ENCODE peak calls at places on chromosomes 16 and 17, in eight cellular contexts. One of them, this sample, is unnamed.

GRCh38 chr17:28846231-28846630 is 3.6 kb upstream of the FAM222B start:
- DNase-seq in GM19239: no peak
- DNase-seq in stimulated activated naive CD8-positive, alpha-beta T cell treated with anti-CD3 and anti-CD28 coated beads, Interleukin-15, Interleukin-2, amounts not matched to agents 100 U/mL and 50 U/mL, for 24 hours: no peak
- DNase-seq in brain microvascular endothelial cell: no peak
- DNase-seq in AG04450: no peak
- DNase-seq in RPMI7951: no peak
- DNase-seq in tibial nerve: no peak
- DNase-seq in stimulated activated CD4-positive, alpha-beta T cell treated with anti-CD3 and anti-CD28 coated beads, TNF-alpha, amount 100 ng/mL, for 1 hour: no peak
- DNase-seq in this sample: no peak

GRCh38 chr16:2250652-2251280 is 621 bp downstream of the ECI1 start:
- DNase-seq in brain microvascular endothelial cell: peak
- DNase-seq in GM19239: no peak
- DNase-seq in AG04450: no peak
- DNase-seq in stimulated activated naive CD8-positive, alpha-beta T cell treated with anti-CD3 and anti-CD28 coated beads, Interleukin-15, Interleukin-2, amounts not matched to agents 100 U/mL and 50 U/mL, for 24 hours: peak
- DNase-seq in tibial nerve: no peak
- DNase-seq in RPMI7951: peak
- DNase-seq in stimulated activated CD4-positive, alpha-beta T cell treated with anti-CD3 and anti-CD28 coated beads, TNF-alpha, amount 100 ng/mL, for 1 hour: no peak
- DNase-seq in this sample: peak

GRCh38 chr16:74462361-74462760 is 41.1 kb upstream of the CLEC18B start:
- DNase-seq in tibial nerve: no peak
- DNase-seq in AG04450: no peak
- DNase-seq in stimulated activated CD4-positive, alpha-beta T cell treated with anti-CD3 and anti-CD28 coated beads, TNF-alpha, amount 100 ng/mL, for 1 hour: no peak
- DNase-seq in brain microvascular endothelial cell: no peak
- DNase-seq in GM19239: no peak
- DNase-seq in stimulated activated naive CD8-positive, alpha-beta T cell treated with anti-CD3 and anti-CD28 coated beads, Interleukin-15, Interleukin-2, amounts not matched to agents 100 U/mL and 50 U/mL, for 24 hours: no peak
- DNase-seq in RPMI7951: no peak
- DNase-seq in this sample: no peak

GRCh38 chr16:89549007-89549700 is 11.3 kb upstream of the RPL13 start:
- DNase-seq in GM19239: no peak
- DNase-seq in tibial nerve: no peak
- DNase-seq in stimulated activated naive CD8-positive, alpha-beta T cell treated with anti-CD3 and anti-CD28 coated beads, Interleukin-15, Interleukin-2, amounts not matched to agents 100 U/mL and 50 U/mL, for 24 hours: no peak
- DNase-seq in stimulated activated CD4-positive, alpha-beta T cell treated with anti-CD3 and anti-CD28 coated beads, TNF-alpha, amount 100 ng/mL, for 1 hour: no peak
- DNase-seq in brain microvascular endothelial cell: no peak
- DNase-seq in AG04450: no peak
- DNase-seq in RPMI7951: no peak
- DNase-seq in this sample: peak

GRCh38 chr16:52603015-52603414 is 56.1 kb upstream of the TOX3 start:
- DNase-seq in AG04450: no peak
- DNase-seq in tibial nerve: no peak
- DNase-seq in stimulated activated naive CD8-positive, alpha-beta T cell treated with anti-CD3 and anti-CD28 coated beads, Interleukin-15, Interleukin-2, amounts not matched to agents 100 U/mL and 50 U/mL, for 24 hours: no peak
- DNase-seq in RPMI7951: no peak
- DNase-seq in GM19239: no peak
- DNase-seq in brain microvascular endothelial cell: no peak
- DNase-seq in stimulated activated CD4-positive, alpha-beta T cell treated with anti-CD3 and anti-CD28 coated beads, TNF-alpha, amount 100 ng/mL, for 1 hour: no peak
- DNase-seq in this sample: no peak

GRCh38 chr17:56850591-56850990 is 16.6 kb downstream of the DGKE start:
- DNase-seq in tibial nerve: no peak
- DNase-seq in stimulated activated naive CD8-positive, alpha-beta T cell treated with anti-CD3 and anti-CD28 coated beads, Interleukin-15, Interleukin-2, amounts not matched to agents 100 U/mL and 50 U/mL, for 24 hours: no peak
- DNase-seq in AG04450: no peak
- DNase-seq in RPMI7951: no peak
- DNase-seq in brain microvascular endothelial cell: no peak
- DNase-seq in stimulated activated CD4-positive, alpha-beta T cell treated with anti-CD3 and anti-CD28 coated beads, TNF-alpha, amount 100 ng/mL, for 1 hour: no peak
- DNase-seq in GM19239: no peak
- DNase-seq in this sample: no peak

GRCh38 chr16:89183975-89184684 is 12.6 kb downstream of the CDH15 start:
- DNase-seq in tibial nerve: no peak
- DNase-seq in GM19239: no peak
- DNase-seq in stimulated activated naive CD8-positive, alpha-beta T cell treated with anti-CD3 and anti-CD28 coated beads, Interleukin-15, Interleukin-2, amounts not matched to agents 100 U/mL and 50 U/mL, for 24 hours: no peak
- DNase-seq in RPMI7951: no peak
- DNase-seq in AG04450: no peak
- DNase-seq in stimulated activated CD4-positive, alpha-beta T cell treated with anti-CD3 and anti-CD28 coated beads, TNF-alpha, amount 100 ng/mL, for 1 hour: no peak
- DNase-seq in brain microvascular endothelial cell: no peak
- DNase-seq in this sample: no peak

GRCh38 chr17:74059471-74059870 is 144.0 kb upstream of the RPL38 start:
- DNase-seq in tibial nerve: no peak
- DNase-seq in brain microvascular endothelial cell: no peak
- DNase-seq in AG04450: no peak
- DNase-seq in GM19239: no peak
- DNase-seq in RPMI7951: no peak
- DNase-seq in stimulated activated CD4-positive, alpha-beta T cell treated with anti-CD3 and anti-CD28 coated beads, TNF-alpha, amount 100 ng/mL, for 1 hour: no peak
- DNase-seq in stimulated activated naive CD8-positive, alpha-beta T cell treated with anti-CD3 and anti-CD28 coated beads, Interleukin-15, Interleukin-2, amounts not matched to agents 100 U/mL and 50 U/mL, for 24 hours: no peak
- DNase-seq in this sample: no peak

GRCh38 chr17:33288954-33289353 is 4.1 kb downstream of the ASIC2 start:
- DNase-seq in brain microvascular endothelial cell: no peak
- DNase-seq in AG04450: no peak
- DNase-seq in tibial nerve: no peak
- DNase-seq in stimulated activated naive CD8-positive, alpha-beta T cell treated with anti-CD3 and anti-CD28 coated beads, Interleukin-15, Interleukin-2, amounts not matched to agents 100 U/mL and 50 U/mL, for 24 hours: no peak
- DNase-seq in GM19239: no peak
- DNase-seq in RPMI7951: no peak
- DNase-seq in stimulated activated CD4-positive, alpha-beta T cell treated with anti-CD3 and anti-CD28 coated beads, TNF-alpha, amount 100 ng/mL, for 1 hour: no peak
- DNase-seq in this sample: no peak

GRCh38 chr17:11122908-11123307 is 118.1 kb upstream of the SHISA6 start:
- DNase-seq in tibial nerve: peak
- DNase-seq in GM19239: no peak
- DNase-seq in RPMI7951: no peak
- DNase-seq in brain microvascular endothelial cell: no peak
- DNase-seq in stimulated activated CD4-positive, alpha-beta T cell treated with anti-CD3 and anti-CD28 coated beads, TNF-alpha, amount 100 ng/mL, for 1 hour: no peak
- DNase-seq in AG04450: no peak
- DNase-seq in stimulated activated naive CD8-positive, alpha-beta T cell treated with anti-CD3 and anti-CD28 coated beads, Interleukin-15, Interleukin-2, amounts not matched to agents 100 U/mL and 50 U/mL, for 24 hours: no peak
- DNase-seq in this sample: no peak

GRCh38 chr16:53129281-53130192 is 74.7 kb downstream of the CHD9 start:
- DNase-seq in brain microvascular endothelial cell: peak
- DNase-seq in AG04450: peak
- DNase-seq in tibial nerve: no peak
- DNase-seq in stimulated activated naive CD8-positive, alpha-beta T cell treated with anti-CD3 and anti-CD28 coated beads, Interleukin-15, Interleukin-2, amounts not matched to agents 100 U/mL and 50 U/mL, for 24 hours: no peak
- DNase-seq in RPMI7951: peak
- DNase-seq in stimulated activated CD4-positive, alpha-beta T cell treated with anti-CD3 and anti-CD28 coated beads, TNF-alpha, amount 100 ng/mL, for 1 hour: no peak
- DNase-seq in GM19239: no peak
- DNase-seq in this sample: no peak

GRCh38 chr17:12883472-12883871 is 94.2 kb downstream of the ARHGAP44 start:
- DNase-seq in stimulated activated naive CD8-positive, alpha-beta T cell treated with anti-CD3 and anti-CD28 coated beads, Interleukin-15, Interleukin-2, amounts not matched to agents 100 U/mL and 50 U/mL, for 24 hours: no peak
- DNase-seq in RPMI7951: no peak
- DNase-seq in stimulated activated CD4-positive, alpha-beta T cell treated with anti-CD3 and anti-CD28 coated beads, TNF-alpha, amount 100 ng/mL, for 1 hour: no peak
- DNase-seq in brain microvascular endothelial cell: no peak
- DNase-seq in GM19239: no peak
- DNase-seq in AG04450: no peak
- DNase-seq in tibial nerve: no peak
- DNase-seq in this sample: no peak

GRCh38 chr17:10352866-10353265 is 19.9 kb downstream of the MYH13 start:
- DNase-seq in stimulated activated CD4-positive, alpha-beta T cell treated with anti-CD3 and anti-CD28 coated beads, TNF-alpha, amount 100 ng/mL, for 1 hour: no peak
- DNase-seq in stimulated activated naive CD8-positive, alpha-beta T cell treated with anti-CD3 and anti-CD28 coated beads, Interleukin-15, Interleukin-2, amounts not matched to agents 100 U/mL and 50 U/mL, for 24 hours: no peak
- DNase-seq in AG04450: no peak
- DNase-seq in GM19239: no peak
- DNase-seq in brain microvascular endothelial cell: no peak
- DNase-seq in tibial nerve: no peak
- DNase-seq in RPMI7951: no peak
- DNase-seq in this sample: no peak

GRCh38 chr17:70295732-70296131 is 126.4 kb downstream of the KCNJ2 start:
- DNase-seq in AG04450: no peak
- DNase-seq in GM19239: no peak
- DNase-seq in stimulated activated CD4-positive, alpha-beta T cell treated with anti-CD3 and anti-CD28 coated beads, TNF-alpha, amount 100 ng/mL, for 1 hour: no peak
- DNase-seq in tibial nerve: no peak
- DNase-seq in RPMI7951: no peak
- DNase-seq in stimulated activated naive CD8-positive, alpha-beta T cell treated with anti-CD3 and anti-CD28 coated beads, Interleukin-15, Interleukin-2, amounts not matched to agents 100 U/mL and 50 U/mL, for 24 hours: no peak
- DNase-seq in brain microvascular endothelial cell: no peak
- DNase-seq in this sample: no peak

GRCh38 chr17:57463103-57463885 is 207.0 kb downstream of the MSI2 start:
- DNase-seq in AG04450: no peak
- DNase-seq in stimulated activated CD4-positive, alpha-beta T cell treated with anti-CD3 and anti-CD28 coated beads, TNF-alpha, amount 100 ng/mL, for 1 hour: no peak
- DNase-seq in stimulated activated naive CD8-positive, alpha-beta T cell treated with anti-CD3 and anti-CD28 coated beads, Interleukin-15, Interleukin-2, amounts not matched to agents 100 U/mL and 50 U/mL, for 24 hours: peak
- DNase-seq in tibial nerve: no peak
- DNase-seq in brain microvascular endothelial cell: peak
- DNase-seq in GM19239: peak
- DNase-seq in RPMI7951: peak
- DNase-seq in this sample: no peak

GRCh38 chr16:16143038-16143763 is 80.1 kb downstream of the ABCC6 start:
- DNase-seq in AG04450: no peak
- DNase-seq in GM19239: no peak
- DNase-seq in tibial nerve: no peak
- DNase-seq in stimulated activated naive CD8-positive, alpha-beta T cell treated with anti-CD3 and anti-CD28 coated beads, Interleukin-15, Interleukin-2, amounts not matched to agents 100 U/mL and 50 U/mL, for 24 hours: peak
- DNase-seq in stimulated activated CD4-positive, alpha-beta T cell treated with anti-CD3 and anti-CD28 coated beads, TNF-alpha, amount 100 ng/mL, for 1 hour: no peak
- DNase-seq in brain microvascular endothelial cell: peak
- DNase-seq in RPMI7951: no peak
- DNase-seq in this sample: no peak

GRCh38 chr17:65137076-65137935 is at the start of gene RGS9:
- DNase-seq in RPMI7951: peak
- DNase-seq in tibial nerve: peak
- DNase-seq in AG04450: no peak
- DNase-seq in GM19239: peak
- DNase-seq in brain microvascular endothelial cell: peak
- DNase-seq in stimulated activated naive CD8-positive, alpha-beta T cell treated with anti-CD3 and anti-CD28 coated beads, Interleukin-15, Interleukin-2, amounts not matched to agents 100 U/mL and 50 U/mL, for 24 hours: peak
- DNase-seq in stimulated activated CD4-positive, alpha-beta T cell treated with anti-CD3 and anti-CD28 coated beads, TNF-alpha, amount 100 ng/mL, for 1 hour: peak
- DNase-seq in this sample: peak

GRCh38 chr17:63634163-63634562 is 11.9 kb downstream of the MAP3K3 start:
- DNase-seq in stimulated activated CD4-positive, alpha-beta T cell treated with anti-CD3 and anti-CD28 coated beads, TNF-alpha, amount 100 ng/mL, for 1 hour: no peak
- DNase-seq in GM19239: no peak
- DNase-seq in stimulated activated naive CD8-positive, alpha-beta T cell treated with anti-CD3 and anti-CD28 coated beads, Interleukin-15, Interleukin-2, amounts not matched to agents 100 U/mL and 50 U/mL, for 24 hours: no peak
- DNase-seq in RPMI7951: no peak
- DNase-seq in tibial nerve: no peak
- DNase-seq in AG04450: no peak
- DNase-seq in brain microvascular endothelial cell: peak
- DNase-seq in this sample: no peak

GRCh38 chr17:17570207-17570797 is 21.2 kb downstream of the PEMT start:
- DNase-seq in stimulated activated CD4-positive, alpha-beta T cell treated with anti-CD3 and anti-CD28 coated beads, TNF-alpha, amount 100 ng/mL, for 1 hour: no peak
- DNase-seq in brain microvascular endothelial cell: no peak
- DNase-seq in RPMI7951: peak
- DNase-seq in AG04450: no peak
- DNase-seq in stimulated activated naive CD8-positive, alpha-beta T cell treated with anti-CD3 and anti-CD28 coated beads, Interleukin-15, Interleukin-2, amounts not matched to agents 100 U/mL and 50 U/mL, for 24 hours: no peak
- DNase-seq in tibial nerve: no peak
- DNase-seq in GM19239: no peak
- DNase-seq in this sample: no peak

GRCh38 chr17:72466199-72466598 is 345.4 kb downstream of the SOX9 start:
- DNase-seq in GM19239: peak
- DNase-seq in RPMI7951: peak
- DNase-seq in stimulated activated naive CD8-positive, alpha-beta T cell treated with anti-CD3 and anti-CD28 coated beads, Interleukin-15, Interleukin-2, amounts not matched to agents 100 U/mL and 50 U/mL, for 24 hours: no peak
- DNase-seq in AG04450: no peak
- DNase-seq in tibial nerve: no peak
- DNase-seq in brain microvascular endothelial cell: peak
- DNase-seq in stimulated activated CD4-positive, alpha-beta T cell treated with anti-CD3 and anti-CD28 coated beads, TNF-alpha, amount 100 ng/mL, for 1 hour: no peak
- DNase-seq in this sample: no peak

GRCh38 chr17:37148171-37148570 is 199.4 kb downstream of the AATF start:
- DNase-seq in stimulated activated CD4-positive, alpha-beta T cell treated with anti-CD3 and anti-CD28 coated beads, TNF-alpha, amount 100 ng/mL, for 1 hour: no peak
- DNase-seq in tibial nerve: no peak
- DNase-seq in RPMI7951: no peak
- DNase-seq in GM19239: no peak
- DNase-seq in brain microvascular endothelial cell: no peak
- DNase-seq in AG04450: no peak
- DNase-seq in stimulated activated naive CD8-positive, alpha-beta T cell treated with anti-CD3 and anti-CD28 coated beads, Interleukin-15, Interleukin-2, amounts not matched to agents 100 U/mL and 50 U/mL, for 24 hours: no peak
- DNase-seq in this sample: no peak

GRCh38 chr17:72359811-72360210 is 239.0 kb downstream of the SOX9 start:
- DNase-seq in RPMI7951: no peak
- DNase-seq in brain microvascular endothelial cell: no peak
- DNase-seq in AG04450: no peak
- DNase-seq in stimulated activated naive CD8-positive, alpha-beta T cell treated with anti-CD3 and anti-CD28 coated beads, Interleukin-15, Interleukin-2, amounts not matched to agents 100 U/mL and 50 U/mL, for 24 hours: no peak
- DNase-seq in tibial nerve: no peak
- DNase-seq in stimulated activated CD4-positive, alpha-beta T cell treated with anti-CD3 and anti-CD28 coated beads, TNF-alpha, amount 100 ng/mL, for 1 hour: no peak
- DNase-seq in GM19239: no peak
- DNase-seq in this sample: no peak

GRCh38 chr16:57846078-57846697 is 43.9 kb upstream of the KIFC3 start:
- DNase-seq in AG04450: no peak
- DNase-seq in RPMI7951: no peak
- DNase-seq in stimulated activated naive CD8-positive, alpha-beta T cell treated with anti-CD3 and anti-CD28 coated beads, Interleukin-15, Interleukin-2, amounts not matched to agents 100 U/mL and 50 U/mL, for 24 hours: no peak
- DNase-seq in GM19239: no peak
- DNase-seq in stimulated activated CD4-positive, alpha-beta T cell treated with anti-CD3 and anti-CD28 coated beads, TNF-alpha, amount 100 ng/mL, for 1 hour: no peak
- DNase-seq in brain microvascular endothelial cell: no peak
- DNase-seq in tibial nerve: no peak
- DNase-seq in this sample: no peak

GRCh38 chr17:6468051-6468790 is 24.0 kb downstream of the PIMREG start:
- DNase-seq in GM19239: no peak
- DNase-seq in brain microvascular endothelial cell: no peak
- DNase-seq in stimulated activated CD4-positive, alpha-beta T cell treated with anti-CD3 and anti-CD28 coated beads, TNF-alpha, amount 100 ng/mL, for 1 hour: no peak
- DNase-seq in stimulated activated naive CD8-positive, alpha-beta T cell treated with anti-CD3 and anti-CD28 coated beads, Interleukin-15, Interleukin-2, amounts not matched to agents 100 U/mL and 50 U/mL, for 24 hours: no peak
- DNase-seq in RPMI7951: no peak
- DNase-seq in tibial nerve: no peak
- DNase-seq in AG04450: no peak
- DNase-seq in this sample: no peak

GRCh38 chr17:67487506-67487905 is 110.4 kb downstream of the PITPNC1 start:
- DNase-seq in stimulated activated CD4-positive, alpha-beta T cell treated with anti-CD3 and anti-CD28 coated beads, TNF-alpha, amount 100 ng/mL, for 1 hour: no peak
- DNase-seq in GM19239: no peak
- DNase-seq in AG04450: no peak
- DNase-seq in tibial nerve: no peak
- DNase-seq in brain microvascular endothelial cell: no peak
- DNase-seq in RPMI7951: no peak
- DNase-seq in stimulated activated naive CD8-positive, alpha-beta T cell treated with anti-CD3 and anti-CD28 coated beads, Interleukin-15, Interleukin-2, amounts not matched to agents 100 U/mL and 50 U/mL, for 24 hours: no peak
- DNase-seq in this sample: no peak

GRCh38 chr16:48295493-48296281 is 48.3 kb upstream of the ABCC11 start:
- DNase-seq in stimulated activated CD4-positive, alpha-beta T cell treated with anti-CD3 and anti-CD28 coated beads, TNF-alpha, amount 100 ng/mL, for 1 hour: no peak
- DNase-seq in brain microvascular endothelial cell: no peak
- DNase-seq in AG04450: no peak
- DNase-seq in RPMI7951: no peak
- DNase-seq in tibial nerve: no peak
- DNase-seq in stimulated activated naive CD8-positive, alpha-beta T cell treated with anti-CD3 and anti-CD28 coated beads, Interleukin-15, Interleukin-2, amounts not matched to agents 100 U/mL and 50 U/mL, for 24 hours: no peak
- DNase-seq in GM19239: no peak
- DNase-seq in this sample: no peak

GRCh38 chr17:81277938-81278693 is 17.0 kb downstream of the SLC38A10 start:
- DNase-seq in AG04450: no peak
- DNase-seq in stimulated activated naive CD8-positive, alpha-beta T cell treated with anti-CD3 and anti-CD28 coated beads, Interleukin-15, Interleukin-2, amounts not matched to agents 100 U/mL and 50 U/mL, for 24 hours: no peak
- DNase-seq in GM19239: no peak
- DNase-seq in tibial nerve: no peak
- DNase-seq in stimulated activated CD4-positive, alpha-beta T cell treated with anti-CD3 and anti-CD28 coated beads, TNF-alpha, amount 100 ng/mL, for 1 hour: no peak
- DNase-seq in brain microvascular endothelial cell: no peak
- DNase-seq in RPMI7951: no peak
- DNase-seq in this sample: no peak

GRCh38 chr16:70703041-70703834 is 17.4 kb upstream of the MTSS2 start:
- DNase-seq in AG04450: peak
- DNase-seq in stimulated activated CD4-positive, alpha-beta T cell treated with anti-CD3 and anti-CD28 coated beads, TNF-alpha, amount 100 ng/mL, for 1 hour: no peak
- DNase-seq in GM19239: no peak
- DNase-seq in RPMI7951: peak
- DNase-seq in brain microvascular endothelial cell: peak
- DNase-seq in tibial nerve: no peak
- DNase-seq in stimulated activated naive CD8-positive, alpha-beta T cell treated with anti-CD3 and anti-CD28 coated beads, Interleukin-15, Interleukin-2, amounts not matched to agents 100 U/mL and 50 U/mL, for 24 hours: no peak
- DNase-seq in this sample: no peak

GRCh38 chr16:76345093-76345735 is 68.0 kb downstream of the CNTNAP4 start:
- DNase-seq in AG04450: no peak
- DNase-seq in tibial nerve: peak
- DNase-seq in RPMI7951: no peak
- DNase-seq in stimulated activated naive CD8-positive, alpha-beta T cell treated with anti-CD3 and anti-CD28 coated beads, Interleukin-15, Interleukin-2, amounts not matched to agents 100 U/mL and 50 U/mL, for 24 hours: no peak
- DNase-seq in GM19239: no peak
- DNase-seq in brain microvascular endothelial cell: no peak
- DNase-seq in stimulated activated CD4-positive, alpha-beta T cell treated with anti-CD3 and anti-CD28 coated beads, TNF-alpha, amount 100 ng/mL, for 1 hour: no peak
- DNase-seq in this sample: no peak

GRCh38 chr16:21952040-21952792 is 945 bp upstream of the UQCRC2 start:
- DNase-seq in GM19239: peak
- DNase-seq in tibial nerve: peak
- DNase-seq in brain microvascular endothelial cell: peak
- DNase-seq in AG04450: no peak
- DNase-seq in stimulated activated naive CD8-positive, alpha-beta T cell treated with anti-CD3 and anti-CD28 coated beads, Interleukin-15, Interleukin-2, amounts not matched to agents 100 U/mL and 50 U/mL, for 24 hours: peak
- DNase-seq in RPMI7951: peak
- DNase-seq in stimulated activated CD4-positive, alpha-beta T cell treated with anti-CD3 and anti-CD28 coated beads, TNF-alpha, amount 100 ng/mL, for 1 hour: peak
- DNase-seq in this sample: peak

This sample was measured in T-cell.